ENCODE peak calls at places on chromosomes 2 and 18, in five cellular contexts. C, D, L, H and W are unnamed samples.
A peak's percentile ranks its signal among the peaks of the same experiment; 100 is the strongest.

GRCh38 chr2:241218131-241219029 is 29.9 kb downstream of the ANO7 start:
- DNase-seq in C (peak; percentile 74), D (peak; percentile 51), L (peak; percentile 55), H (peak; percentile 33), W (no peak)

GRCh38 chr2:36134281-36134680 is 221.3 kb upstream of the CRIM1 start:
- DNase-seq in C (no peak), D (no peak), L (no peak), H (no peak), W (no peak)

GRCh38 chr18:58860747-58861224 is 3.9 kb upstream of the ZNF532 start:
- DNase-seq in C (no peak), D (no peak), L (no peak), H (peak; percentile 62), W (no peak)

GRCh38 chr2:219733106-219733505 is 105.7 kb downstream of the SLC4A3 start:
- DNase-seq in C (no peak), D (no peak), L (no peak), H (no peak), W (no peak)

GRCh38 chr2:161992526-161992925 is 81.5 kb downstream of the DPP4 start:
- DNase-seq in C (no peak), D (no peak), L (no peak), H (no peak), W (no peak)

GRCh38 chr2:144921131-144921530 is 401.2 kb upstream of the ZEB2 start:
- DNase-seq in C (no peak), D (no peak), L (no peak), H (no peak), W (no peak)

GRCh38 chr2:99940963-99941362 is 201.4 kb downstream of the AFF3 start:
- DNase-seq in C (no peak), D (no peak), L (peak; percentile 64), H (peak; percentile 13), W (no peak)

GRCh38 chr18:40897884-40898283 is 1057.2 kb upstream of the PIK3C3 start:
- DNase-seq in C (no peak), D (no peak), L (no peak), H (no peak), W (no peak)

GRCh38 chr2:187553908-187554703 is at the start of gene TFPI:
- DNase-seq in C (peak; percentile 62), D (no peak), L (peak; percentile 13), H (peak; percentile 80), W (no peak)

GRCh38 chr18:2903006-2903405 is 56.2 kb downstream of the EMILIN2 start:
- DNase-seq in C (peak; percentile 78), D (no peak), L (peak; percentile 49), H (peak; percentile 85), W (no peak)

GRCh38 chr2:64551851-64552250 is 27.7 kb downstream of the AFTPH start:
- DNase-seq in C (no peak), D (no peak), L (no peak), H (no peak), W (no peak)

GRCh38 chr2:182115258-182115657 is 129.6 kb downstream of the PPP1R1C start:
- DNase-seq in C (no peak), D (no peak), L (no peak), H (no peak), W (no peak)

GRCh38 chr2:74186038-74186437 is 7.4 kb upstream of the MOB1A start:
- DNase-seq in C (no peak), D (no peak), L (no peak), H (no peak), W (no peak)

GRCh38 chr2:221444106-221444505 is 128.0 kb downstream of the EPHA4 start:
- DNase-seq in C (no peak), D (no peak), L (no peak), H (peak; percentile 74), W (no peak)

GRCh38 chr2:220147186-220147585 is 519.8 kb downstream of the SLC4A3 start:
- DNase-seq in C (no peak), D (no peak), L (no peak), H (no peak), W (no peak)

GRCh38 chr2:160812830-160813505 is 319.4 kb upstream of the RBMS1 start:
- DNase-seq in C (no peak), D (no peak), L (no peak), H (peak; percentile 10), W (no peak)

GRCh38 chr2:29940706-29941105 is 19.3 kb upstream of the ALK start:
- DNase-seq in C (peak; percentile 75), D (no peak), L (no peak), H (no peak), W (no peak)

GRCh38 chr2:40256008-40256407 is 195.9 kb downstream of the SLC8A1 start:
- DNase-seq in C (no peak), D (no peak), L (no peak), H (no peak), W (no peak)

GRCh38 chr2:40259900-40260299 is 192.0 kb downstream of the SLC8A1 start:
- DNase-seq in C (no peak), D (no peak), L (no peak), H (no peak), W (no peak)

GRCh38 chr2:40257812-40258457 is 194.0 kb downstream of the SLC8A1 start:
- DNase-seq in C (no peak), D (no peak), L (no peak), H (no peak), W (no peak)

GRCh38 chr2:40255118-40255517 is 196.8 kb downstream of the SLC8A1 start:
- DNase-seq in C (no peak), D (no peak), L (no peak), H (no peak), W (no peak)

GRCh38 chr2:40256649-40257048 is 195.2 kb downstream of the SLC8A1 start:
- DNase-seq in C (no peak), D (no peak), L (no peak), H (peak; percentile 20), W (no peak)
- TF ChIP-seq CTCF in C (no peak), D (no peak), L (no peak), H (peak; percentile 31), W (peak; percentile 48)

GRCh38 chr2:81901017-81901416 is 1596.5 kb upstream of the LRRTM1 start:
- DNase-seq in C (peak; percentile 22), D (no peak), L (no peak), H (peak; percentile 5), W (no peak)
- TF ChIP-seq CTCF in C (peak; percentile 42), D (no peak), L (no peak), H (peak; percentile 38), W (peak; percentile 60)

GRCh38 chr18:48007955-48008701 is 77.7 kb upstream of the SMAD2 start:
- DNase-seq in C (peak; percentile 89), D (peak; percentile 39), L (peak; percentile 78), H (peak; percentile 72), W (peak; percentile 84)
- TF ChIP-seq CTCF in C (peak; percentile 57), D (peak; percentile 83), L (peak; percentile 48), H (peak; percentile 38), W (peak; percentile 94)

DNA sequence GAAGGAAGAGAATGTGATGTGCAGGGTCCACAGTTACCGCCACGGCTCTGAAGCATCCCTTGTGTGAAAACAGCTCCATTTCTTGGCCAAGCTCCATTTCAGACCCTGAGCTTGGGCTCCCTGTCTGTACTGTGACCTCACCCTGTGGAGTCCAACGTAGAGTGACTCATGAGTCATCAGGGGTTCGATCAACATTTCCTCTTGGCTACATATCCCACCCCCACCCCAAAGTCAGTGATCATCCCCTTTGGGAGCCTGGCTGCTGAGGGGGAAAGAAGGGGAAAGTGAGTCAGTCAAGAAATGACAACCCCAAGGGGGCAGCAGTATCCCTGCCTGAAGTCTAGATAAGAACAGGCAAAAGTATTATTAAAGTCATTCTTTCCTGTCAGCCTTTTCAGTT is 62.2 kb downstream of the PAPOLG start:
- DNase-seq in C (no peak), D (no peak), L (no peak), H (peak; percentile 6), W (peak; percentile 20)
- TF ChIP-seq CTCF in C (no peak), D (peak; percentile 22), L (no peak), H (peak; percentile 23), W (no peak)

DNA sequence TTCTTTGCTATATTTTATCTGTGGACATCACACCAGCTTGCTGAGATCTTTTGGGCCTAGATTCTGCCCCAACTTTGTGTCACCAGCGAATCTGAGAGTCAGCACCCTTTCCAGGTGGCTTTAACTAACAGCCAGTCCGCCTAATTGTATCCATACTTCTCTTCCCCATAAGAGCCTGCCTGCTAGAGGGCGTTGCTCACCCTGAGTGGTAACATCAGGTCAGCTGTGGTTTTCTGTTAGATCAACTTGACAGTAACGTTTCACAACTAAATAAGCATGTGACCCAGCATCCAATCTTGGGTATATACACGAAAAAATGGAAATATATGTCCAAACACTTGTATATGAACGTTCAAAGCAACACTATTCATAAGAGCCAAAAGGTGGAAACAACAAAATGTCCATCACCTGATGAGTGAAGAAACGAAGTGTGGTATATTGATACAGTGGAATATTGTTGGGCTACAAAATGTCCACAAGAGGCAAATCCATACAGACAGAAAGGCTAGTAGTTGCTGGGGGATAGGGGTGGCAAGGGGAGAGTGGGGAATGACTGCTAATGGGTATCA is 24.9 kb downstream of the EFHD1 start:
- DNase-seq in C (no peak), D (no peak), L (no peak), H (peak; percentile 46), W (no peak)
- TF ChIP-seq CTCF in C (no peak), D (no peak), L (no peak), H (peak; percentile 31), W (no peak)

GRCh38 chr18:67705748-67706147 is 189.2 kb upstream of the DSEL start:
- DNase-seq in C (no peak), D (no peak), L (no peak), H (peak; percentile 16), W (no peak)

GRCh38 chr18:67715567-67715966 is 199.0 kb upstream of the DSEL start:
- DNase-seq in C (no peak), D (no peak), L (no peak), H (no peak), W (no peak)

DNA sequence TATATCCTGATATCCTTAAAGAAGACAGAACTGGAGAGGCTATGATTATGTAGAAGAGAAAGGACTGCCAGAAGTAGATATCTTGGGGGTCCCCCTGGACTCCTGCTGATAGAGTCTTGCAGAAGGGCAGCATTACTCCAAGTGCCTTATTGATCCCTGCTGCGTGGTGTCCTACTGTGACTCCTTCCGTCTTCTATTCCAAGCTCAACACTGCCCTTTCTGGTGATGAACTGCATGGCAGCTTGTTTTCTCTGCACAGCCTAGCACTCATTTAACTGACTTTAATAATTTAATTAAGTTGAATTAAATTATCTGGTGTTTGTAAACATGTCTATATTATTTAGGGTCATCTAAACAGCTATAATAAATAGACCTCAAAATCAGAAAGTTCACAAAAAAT is 194.1 kb upstream of the DSEL start:
- DNase-seq in C (peak; percentile 12), D (no peak), L (no peak), H (no peak), W (no peak)
- TF ChIP-seq CTCF in C (peak; percentile 27), D (no peak), L (no peak), H (peak; percentile 5), W (peak; percentile 48)

GRCh38 chr2:85834456-85834855 is 54.3 kb downstream of the ST3GAL5 start:
- DNase-seq in C (no peak), D (no peak), L (no peak), H (no peak), W (no peak)

GRCh38 chr2:85839461-85839860 is 49.3 kb downstream of the ST3GAL5 start:
- DNase-seq in C (no peak), D (no peak), L (no peak), H (no peak), W (no peak)

GRCh38 chr2:85838641-85839040 is 50.1 kb downstream of the ST3GAL5 start:
- DNase-seq in C (no peak), D (no peak), L (no peak), H (no peak), W (no peak)

GRCh38 chr2:85840091-85840490 is 48.7 kb downstream of the ST3GAL5 start:
- DNase-seq in C (no peak), D (no peak), L (no peak), H (no peak), W (no peak)

GRCh38 chr2:85838181-85838580 is 50.6 kb downstream of the ST3GAL5 start:
- DNase-seq in C (no peak), D (no peak), L (no peak), H (no peak), W (no peak)
- TF ChIP-seq CTCF in C (no peak), D (no peak), L (no peak), H (no peak), W (no peak)